ENCODE peak calls at places on chromosomes 4 and X, in six cellular contexts. One of them, this sample, is unnamed.

GRCh38 chr4:82373816-82374740 is at the start of gene HNRNPD:
- DNase-seq in transverse colon: peak
- DNase-seq in A549: peak
- DNase-seq in AG04449: peak
- DNase-seq in HFFc6: peak
- DNase-seq in OCI-LY7: peak
- DNase-seq in this sample: peak

GRCh38 chr4:2938906-2939305 is 24.3 kb downstream of the NOP14 start:
- DNase-seq in transverse colon: peak
- DNase-seq in A549: no peak
- DNase-seq in AG04449: no peak
- DNase-seq in HFFc6: no peak
- DNase-seq in OCI-LY7: no peak
- DNase-seq in this sample: no peak

GRCh38 chr4:141339966-141340365 is 119.3 kb downstream of the ZNF330 start:
- DNase-seq in transverse colon: no peak
- DNase-seq in A549: no peak
- DNase-seq in AG04449: no peak
- DNase-seq in HFFc6: peak
- DNase-seq in OCI-LY7: no peak
- DNase-seq in this sample: no peak

GRCh38 chrX:87517571-87518141 is at the start of gene KLHL4:
- DNase-seq in transverse colon: no peak
- DNase-seq in A549: no peak
- DNase-seq in AG04449: no peak
- DNase-seq in HFFc6: no peak
- DNase-seq in OCI-LY7: no peak
- DNase-seq in this sample: no peak

GRCh38 chrX:5449323-5449722 is 779.3 kb downstream of the NLGN4X start:
- DNase-seq in transverse colon: no peak
- DNase-seq in A549: no peak
- DNase-seq in AG04449: no peak
- DNase-seq in HFFc6: no peak
- DNase-seq in OCI-LY7: no peak
- DNase-seq in this sample: no peak

GRCh38 chr4:40912455-40913055 is 162.8 kb downstream of the NSUN7 start:
- DNase-seq in transverse colon: no peak
- DNase-seq in A549: no peak
- DNase-seq in AG04449: peak
- DNase-seq in HFFc6: peak
- DNase-seq in OCI-LY7: no peak
- DNase-seq in this sample: no peak

GRCh38 chr4:118732591-118733330 is 47.6 kb downstream of the METTL14 start:
- DNase-seq in transverse colon: no peak
- DNase-seq in A549: no peak
- DNase-seq in AG04449: peak
- DNase-seq in HFFc6: peak
- DNase-seq in OCI-LY7: no peak
- DNase-seq in this sample: peak

GRCh38 chr4:55498051-55498450 is 48.7 kb downstream of the CLOCK start:
- DNase-seq in transverse colon: no peak
- DNase-seq in A549: no peak
- DNase-seq in AG04449: no peak
- DNase-seq in HFFc6: no peak
- DNase-seq in OCI-LY7: no peak
- DNase-seq in this sample: no peak

GRCh38 chr4:47623916-47624554 is 139.0 kb downstream of the ATP10D start:
- DNase-seq in transverse colon: no peak
- DNase-seq in A549: no peak
- DNase-seq in AG04449: peak
- DNase-seq in HFFc6: peak
- DNase-seq in OCI-LY7: no peak
- DNase-seq in this sample: no peak

GRCh38 chr4:44495136-44495535 is 46.5 kb upstream of the KCTD8 start:
- DNase-seq in transverse colon: no peak
- DNase-seq in A549: no peak
- DNase-seq in AG04449: no peak
- DNase-seq in HFFc6: no peak
- DNase-seq in OCI-LY7: no peak
- DNase-seq in this sample: no peak

GRCh38 chr4:44493924-44494323 is 45.3 kb upstream of the KCTD8 start:
- DNase-seq in transverse colon: no peak
- DNase-seq in A549: peak
- DNase-seq in AG04449: no peak
- DNase-seq in HFFc6: no peak
- DNase-seq in OCI-LY7: peak
- DNase-seq in this sample: no peak
- TF ChIP-seq CTCF in transverse colon: peak
- TF ChIP-seq CTCF in A549: no peak
- TF ChIP-seq CTCF in AG04449: no peak
- TF ChIP-seq CTCF in HFFc6: peak
- TF ChIP-seq CTCF in OCI-LY7: peak
- TF ChIP-seq CTCF in this sample: peak

GRCh38 chr4:1194028-1194900 is 21.9 kb upstream of the SPON2 start:
- DNase-seq in transverse colon: peak
- DNase-seq in A549: no peak
- DNase-seq in AG04449: no peak
- DNase-seq in HFFc6: no peak
- DNase-seq in OCI-LY7: no peak
- DNase-seq in this sample: no peak
- TF ChIP-seq CTCF in transverse colon: no peak
- TF ChIP-seq CTCF in A549: no peak
- TF ChIP-seq CTCF in AG04449: no peak
- TF ChIP-seq CTCF in HFFc6: no peak
- TF ChIP-seq CTCF in OCI-LY7: no peak
- TF ChIP-seq CTCF in this sample: peak

DNA sequence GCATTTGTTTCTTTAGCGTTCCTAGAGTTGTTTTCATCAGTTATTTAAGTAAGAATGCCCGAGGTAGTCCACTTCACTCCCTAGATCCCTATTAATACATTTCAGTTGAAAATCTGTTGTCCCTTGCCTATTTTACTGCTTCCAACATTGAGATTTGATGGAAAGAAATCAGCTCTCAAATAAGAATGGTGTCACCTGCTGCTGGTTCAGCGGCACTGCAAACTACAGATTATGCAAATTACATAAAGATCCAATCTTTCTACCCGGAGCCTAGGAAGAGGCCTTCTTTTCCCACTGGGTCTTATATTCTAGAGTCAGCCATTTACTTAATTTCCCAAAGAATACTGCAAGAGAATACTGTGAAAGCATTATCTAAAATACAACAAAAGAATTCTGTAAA is 597.6 kb upstream of the MAGEB2 start:
- DNase-seq in transverse colon: no peak
- DNase-seq in A549: no peak
- DNase-seq in AG04449: no peak
- DNase-seq in HFFc6: no peak
- DNase-seq in OCI-LY7: no peak
- DNase-seq in this sample: no peak
- TF ChIP-seq CTCF in transverse colon: no peak
- TF ChIP-seq CTCF in A549: no peak
- TF ChIP-seq CTCF in AG04449: no peak
- TF ChIP-seq CTCF in HFFc6: no peak
- TF ChIP-seq CTCF in OCI-LY7: no peak
- TF ChIP-seq CTCF in this sample: peak

GRCh38 chrX:95076449-95076848 is 1402.4 kb downstream of the FAM133A start:
- DNase-seq in transverse colon: no peak
- DNase-seq in A549: no peak
- DNase-seq in AG04449: no peak
- DNase-seq in HFFc6: peak
- DNase-seq in OCI-LY7: peak
- DNase-seq in this sample: no peak
- TF ChIP-seq CTCF in transverse colon: no peak
- TF ChIP-seq CTCF in A549: peak
- TF ChIP-seq CTCF in AG04449: peak
- TF ChIP-seq CTCF in HFFc6: peak
- TF ChIP-seq CTCF in OCI-LY7: peak
- TF ChIP-seq CTCF in this sample: peak

DNA sequence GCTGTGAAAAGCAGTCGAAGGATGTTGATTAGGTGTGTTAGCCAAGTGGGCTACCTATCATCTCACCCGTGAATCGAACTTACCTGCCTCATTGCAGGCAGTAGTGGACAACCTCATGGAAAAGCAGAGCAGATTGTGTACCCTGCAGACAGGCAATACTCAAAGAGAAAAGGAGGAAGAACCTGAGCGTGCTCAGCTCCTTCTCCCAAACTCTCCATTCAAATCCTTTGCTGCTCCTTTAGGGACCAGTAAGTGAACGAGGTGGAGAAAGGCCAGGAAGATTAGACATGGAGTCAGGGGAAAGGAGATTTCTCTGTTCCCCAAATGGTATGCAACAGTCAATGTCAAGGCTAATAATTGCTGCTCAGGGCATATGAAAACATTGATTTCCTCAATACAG is 45.2 kb upstream of the ELF2 start:
- DNase-seq in transverse colon: no peak
- DNase-seq in A549: no peak
- DNase-seq in AG04449: no peak
- DNase-seq in HFFc6: no peak
- DNase-seq in OCI-LY7: no peak
- DNase-seq in this sample: no peak
- TF ChIP-seq CTCF in transverse colon: no peak
- TF ChIP-seq CTCF in A549: no peak
- TF ChIP-seq CTCF in AG04449: no peak
- TF ChIP-seq CTCF in HFFc6: no peak
- TF ChIP-seq CTCF in OCI-LY7: no peak
- TF ChIP-seq CTCF in this sample: no peak

DNA sequence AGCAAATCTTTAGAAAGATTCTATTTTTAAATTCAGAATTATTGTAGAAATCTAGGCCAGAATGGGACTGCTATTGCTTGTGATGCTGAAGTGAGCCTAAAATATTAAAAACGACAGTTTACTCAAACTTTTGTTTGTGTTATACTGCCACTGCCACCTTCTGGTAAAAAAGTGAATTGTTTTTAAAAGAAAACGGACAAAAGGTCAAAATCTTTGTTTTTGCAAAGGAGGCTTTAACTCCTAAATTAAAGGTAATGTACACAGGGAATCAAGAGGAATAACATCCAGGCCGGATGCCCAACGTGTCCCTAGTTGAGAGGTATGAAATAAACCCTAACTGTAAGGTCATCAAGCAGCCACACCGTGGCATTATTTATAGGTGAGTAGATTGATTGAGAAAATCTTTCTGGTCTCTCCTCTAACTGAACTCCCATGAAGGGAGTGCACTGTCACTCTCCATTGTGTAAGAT is 338.3 kb upstream of the GALNT7 start:
- DNase-seq in transverse colon: no peak
- DNase-seq in A549: no peak
- DNase-seq in AG04449: no peak
- DNase-seq in HFFc6: no peak
- DNase-seq in OCI-LY7: peak
- DNase-seq in this sample: no peak
- TF ChIP-seq CTCF in transverse colon: peak
- TF ChIP-seq CTCF in A549: peak
- TF ChIP-seq CTCF in AG04449: no peak
- TF ChIP-seq CTCF in HFFc6: peak
- TF ChIP-seq CTCF in OCI-LY7: peak
- TF ChIP-seq CTCF in this sample: peak

DNA sequence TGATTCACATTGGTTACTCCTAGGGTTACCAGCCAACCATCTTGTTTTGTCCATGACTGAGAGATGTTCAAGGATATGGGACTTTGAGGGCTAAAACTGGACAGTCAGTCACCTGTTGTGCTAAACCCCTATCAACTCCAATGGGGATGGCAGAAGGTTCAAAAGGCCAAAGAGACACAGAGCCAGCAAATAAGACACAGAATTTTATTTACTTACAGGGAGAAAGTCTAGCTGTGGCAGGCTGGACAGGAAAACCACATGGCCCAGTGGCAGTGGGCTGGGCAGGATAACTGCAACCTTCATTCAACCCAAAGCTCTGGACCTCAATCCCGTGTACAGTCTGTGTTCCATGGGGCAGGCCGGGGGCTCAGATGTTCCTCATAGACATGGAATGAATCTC is 326.7 kb upstream of the RPS6KA3 start:
- DNase-seq in transverse colon: no peak
- DNase-seq in A549: no peak
- DNase-seq in AG04449: no peak
- DNase-seq in HFFc6: no peak
- DNase-seq in OCI-LY7: no peak
- DNase-seq in this sample: no peak
- TF ChIP-seq CTCF in transverse colon: no peak
- TF ChIP-seq CTCF in A549: no peak
- TF ChIP-seq CTCF in AG04449: no peak
- TF ChIP-seq CTCF in HFFc6: no peak
- TF ChIP-seq CTCF in OCI-LY7: no peak
- TF ChIP-seq CTCF in this sample: no peak

GRCh38 chrX:16711219-16712115 is 1.0 kb downstream of the CTPS2 start:
- DNase-seq in transverse colon: no peak
- DNase-seq in A549: no peak
- DNase-seq in AG04449: no peak
- DNase-seq in HFFc6: no peak
- DNase-seq in OCI-LY7: peak
- DNase-seq in this sample: no peak

GRCh38 chrX:16714504-16714903 is 2.0 kb upstream of the CTPS2 start:
- DNase-seq in transverse colon: no peak
- DNase-seq in A549: no peak
- DNase-seq in AG04449: no peak
- DNase-seq in HFFc6: no peak
- DNase-seq in OCI-LY7: no peak
- DNase-seq in this sample: no peak

GRCh38 chrX:16712825-16713155 is 321 bp upstream of the CTPS2 start:
- DNase-seq in transverse colon: no peak
- DNase-seq in A549: no peak
- DNase-seq in AG04449: no peak
- DNase-seq in HFFc6: no peak
- DNase-seq in OCI-LY7: no peak
- DNase-seq in this sample: no peak

GRCh38 chrX:16708016-16708415 is 4.5 kb downstream of the CTPS2 start:
- DNase-seq in transverse colon: no peak
- DNase-seq in A549: no peak
- DNase-seq in AG04449: no peak
- DNase-seq in HFFc6: no peak
- DNase-seq in OCI-LY7: no peak
- DNase-seq in this sample: no peak

DNA sequence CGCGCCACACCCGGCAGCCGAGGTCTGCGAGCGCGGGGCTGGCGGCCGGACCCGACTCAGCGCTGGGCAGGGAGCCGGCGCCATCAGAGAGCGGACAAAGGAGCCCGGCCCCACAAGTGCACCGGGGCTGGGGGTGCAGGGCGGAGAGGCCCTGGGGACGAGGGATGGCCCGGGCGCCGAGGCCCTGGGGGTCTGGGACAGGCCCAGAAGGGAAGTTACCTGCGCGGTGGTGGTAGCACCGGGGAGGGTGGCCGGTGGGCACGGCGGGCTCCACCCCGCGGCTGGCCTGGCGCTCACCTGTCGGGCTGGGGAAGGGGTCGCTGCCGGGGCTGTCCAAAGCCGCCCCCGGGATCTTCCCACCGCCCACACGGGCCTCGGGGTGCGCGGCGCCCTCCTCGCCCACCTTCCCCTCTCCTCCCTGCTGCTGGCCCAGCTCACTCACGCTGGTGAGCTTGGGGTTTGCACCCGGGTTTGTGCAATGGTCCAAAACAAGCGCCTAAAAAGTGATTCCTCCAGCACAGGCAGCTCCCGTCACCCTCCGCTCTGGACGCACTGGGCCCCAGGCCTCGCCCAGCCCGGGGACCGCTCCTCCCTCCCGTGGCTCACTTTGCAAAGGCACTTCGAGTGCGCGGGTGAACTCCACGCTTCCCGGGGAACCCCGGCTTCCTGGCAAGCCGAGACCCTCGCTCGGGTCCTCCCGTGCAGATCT is at the start of gene CTPS2:
- DNase-seq in transverse colon: peak
- DNase-seq in A549: peak
- DNase-seq in AG04449: no peak
- DNase-seq in HFFc6: peak
- DNase-seq in OCI-LY7: peak
- DNase-seq in this sample: no peak
- TF ChIP-seq CTCF in transverse colon: no peak
- TF ChIP-seq CTCF in A549: no peak
- TF ChIP-seq CTCF in AG04449: no peak
- TF ChIP-seq CTCF in HFFc6: no peak
- TF ChIP-seq CTCF in OCI-LY7: no peak
- TF ChIP-seq CTCF in this sample: no peak